ENCODE peak calls at places on chromosomes 3 and 15, in seven cellular contexts. G, E, T, M, V, F and X are unnamed samples.

GRCh38 chr15:67547836-67548531 is 5.5 kb downstream of the MAP2K5 start:
- DNase-seq in T (no peak), E (no peak), F (no peak), V (peak), G (no peak), M (no peak), X (no peak)

GRCh38 chr3:105616374-105616915 is 249.7 kb downstream of the ALCAM start:
- DNase-seq in F (no peak), V (no peak), G (no peak), T (no peak), E (no peak), M (no peak), X (no peak)

GRCh38 chr3:57544181-57545125 is at the start of gene DNAH12:
- DNase-seq in E (peak), G (peak), F (peak), M (no peak), V (peak), T (peak), X (no peak)

GRCh38 chr3:87033205-87033604 is 42.3 kb upstream of the VGLL3 start:
- DNase-seq in G (no peak), F (no peak), E (no peak), M (no peak), T (no peak), V (no peak), X (no peak)

GRCh38 chr15:52018244-52018643 is 775 bp upstream of the MAPK6 start:
- DNase-seq in E (no peak), F (no peak), M (no peak), T (no peak), G (no peak), V (peak), X (no peak)

GRCh38 chr3:46353639-46354410 is at the start of gene CCR2:
- DNase-seq in T (no peak), G (no peak), E (no peak), M (no peak), V (peak), F (no peak), X (no peak)

GRCh38 chr3:112341386-112341785 is 8.4 kb downstream of the CD200 start:
- DNase-seq in T (no peak), E (no peak), G (no peak), F (no peak), M (no peak), V (no peak), X (no peak)

GRCh38 chr3:69716119-69716518 is 23.1 kb upstream of the MITF start:
- DNase-seq in G (no peak), M (no peak), E (no peak), T (no peak), V (no peak), F (no peak), X (no peak)

GRCh38 chr3:59766165-59766872 is 716.5 kb upstream of the CFAP20DC start:
- DNase-seq in M (no peak), G (no peak), E (no peak), T (no peak), V (peak), F (no peak), X (no peak)

GRCh38 chr15:88738796-88739195 is 64.4 kb upstream of the ACAN start:
- DNase-seq in E (no peak), M (no peak), T (peak), G (no peak), V (no peak), F (no peak), X (no peak)

GRCh38 chr15:52780172-52780980 is 9.8 kb downstream of the ONECUT1 start:
- DNase-seq in G (peak), V (peak), T (peak), F (peak), E (no peak), M (peak), X (peak)

GRCh38 chr3:126127452-126127851 is 43.5 kb upstream of the SLC41A3 start:
- DNase-seq in G (peak), F (peak), T (peak), V (no peak), M (no peak), E (no peak), X (no peak)

GRCh38 chr15:96037584-96037983 is 292.9 kb upstream of the NR2F2 start:
- DNase-seq in F (no peak), G (no peak), V (peak), T (no peak), E (no peak), M (no peak), X (no peak)

GRCh38 chr3:56787258-56787777 is 14.4 kb downstream of the ARHGEF3 start:
- DNase-seq in T (no peak), E (no peak), V (no peak), F (no peak), M (no peak), G (no peak), X (no peak)

GRCh38 chr3:50189274-50189673 is 2.1 kb upstream of the GNAT1 start:
- DNase-seq in G (peak), T (peak), V (peak), F (peak), M (peak), E (peak), X (peak)

GRCh38 chr15:95018888-95019545 is 787.7 kb downstream of the MCTP2 start:
- DNase-seq in E (no peak), G (no peak), T (no peak), F (no peak), V (peak), M (no peak), X (no peak)

GRCh38 chr15:73928971-73929627 is 2.8 kb downstream of the LOXL1 start:
- DNase-seq in F (peak), G (no peak), T (peak), M (no peak), E (no peak), V (no peak), X (no peak)

GRCh38 chr15:41276821-41277220 is 45.8 kb downstream of the CHP1 start:
- DNase-seq in T (no peak), G (no peak), E (no peak), M (peak), F (no peak), V (no peak), X (no peak)

GRCh38 chr15:85374831-85375230 is 5.6 kb upstream of the AKAP13 start:
- DNase-seq in M (no peak), F (no peak), G (no peak), E (no peak), V (no peak), T (no peak), X (no peak)

GRCh38 chr3:194282436-194283122 is 68.5 kb downstream of the CPN2 start:
- DNase-seq in V (no peak), E (peak), G (no peak), F (peak), M (no peak), T (no peak), X (no peak)

GRCh38 chr3:178947738-178948137 is 123.9 kb downstream of the ZMAT3 start:
- DNase-seq in T (no peak), M (no peak), G (no peak), V (no peak), E (no peak), F (no peak), X (no peak)
- TF ChIP-seq CTCF in T (no peak), M (no peak), G (no peak), V (no peak), E (no peak), F (no peak), X (no peak)

GRCh38 chr15:79373728-79374127 is 58.4 kb upstream of the MINAR1 start:
- DNase-seq in F (no peak), G (no peak), T (no peak), M (no peak), E (no peak), V (no peak), X (no peak)

GRCh38 chr15:79371581-79371980 is 60.6 kb upstream of the MINAR1 start:
- DNase-seq in G (no peak), T (no peak), E (no peak), V (no peak), F (no peak), M (no peak), X (no peak)

GRCh38 chr15:79373068-79373467 is 59.1 kb upstream of the MINAR1 start:
- DNase-seq in G (no peak), M (no peak), T (no peak), V (peak), E (no peak), F (no peak), X (no peak)

GRCh38 chr15:79370716-79371115 is 59.8 kb downstream of the TMED3 start:
- DNase-seq in G (no peak), T (no peak), M (no peak), E (no peak), V (peak), F (no peak), X (no peak)

GRCh38 chr15:79372428-79372827 is 59.7 kb upstream of the MINAR1 start:
- DNase-seq in G (no peak), M (no peak), T (no peak), E (no peak), V (peak), F (no peak), X (no peak)
- H3K27ac ChIP-seq in G (no peak), M (no peak), T (no peak), E (no peak), V (no peak), F (no peak), X (no peak)

GRCh38 chr3:143414571-143415253 is 295.1 kb downstream of the CHST2 start:
- DNase-seq in F (no peak), E (no peak), T (no peak), M (no peak), G (no peak), V (no peak), X (no peak)

GRCh38 chr3:143416229-143416628 is 296.7 kb downstream of the CHST2 start:
- DNase-seq in F (no peak), M (no peak), E (no peak), V (no peak), G (no peak), T (no peak), X (no peak)

GRCh38 chr3:143408771-143409170 is 289.2 kb downstream of the CHST2 start:
- DNase-seq in T (no peak), G (no peak), F (no peak), E (no peak), V (no peak), M (no peak), X (no peak)

GRCh38 chr3:143413372-143413771 is 293.8 kb downstream of the CHST2 start:
- DNase-seq in G (no peak), M (no peak), V (no peak), F (no peak), E (no peak), T (no peak), X (no peak)

GRCh38 chr3:143412084-143412483 is 292.5 kb downstream of the CHST2 start:
- DNase-seq in E (no peak), V (no peak), T (no peak), G (no peak), F (no peak), M (no peak), X (no peak)
- H3K4me3 ChIP-seq in E (no peak), V (no peak), T (no peak), G (no peak), F (no peak), M (no peak), X (no peak)

DNA sequence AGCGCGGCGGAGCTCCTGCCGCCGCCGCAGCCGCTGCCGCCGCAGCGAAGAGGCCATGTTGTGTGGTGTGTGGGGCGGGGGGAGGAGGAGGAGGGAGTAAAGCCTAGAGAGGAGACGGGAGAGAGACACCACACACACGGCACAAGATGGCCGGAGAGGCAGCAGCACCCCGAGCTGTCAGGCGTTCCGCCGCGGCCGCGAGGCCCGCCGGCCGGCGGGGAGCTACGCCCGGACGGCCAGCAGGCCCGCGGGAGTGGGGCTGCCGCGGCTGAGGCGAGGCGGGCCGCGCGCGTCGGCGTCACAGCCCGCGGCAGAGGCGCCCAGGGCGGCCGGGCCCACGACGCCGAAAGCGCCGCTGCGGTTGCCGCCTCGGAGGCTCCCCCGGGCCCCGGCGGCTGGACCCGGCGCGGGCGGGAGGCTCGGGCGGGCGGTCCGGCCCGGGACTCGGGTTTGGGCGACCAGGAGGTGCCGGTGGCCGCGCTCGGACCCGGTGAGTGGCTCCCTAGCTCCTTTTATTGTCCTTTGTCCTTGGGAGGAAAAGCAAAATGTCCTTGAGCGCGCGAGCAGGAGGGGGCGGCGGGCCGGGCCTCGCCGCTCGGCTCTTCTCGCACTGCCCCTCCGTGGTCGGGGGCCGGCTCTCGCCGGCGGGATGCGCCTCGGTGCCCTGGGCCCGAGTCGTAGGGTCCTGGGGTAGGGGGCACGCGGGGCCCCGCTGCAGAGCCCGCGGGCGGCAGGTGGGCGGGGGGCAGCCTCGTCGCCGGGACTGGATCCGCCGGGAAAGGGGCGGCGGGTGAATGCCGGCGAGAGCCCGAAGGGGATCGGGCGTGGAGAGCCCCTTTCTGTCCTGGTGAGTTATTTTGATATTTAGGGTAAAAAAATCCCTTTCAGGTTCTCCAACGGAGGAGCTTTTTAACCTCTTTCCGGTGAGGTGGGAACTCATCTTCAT is 17.2 kb upstream of the CHD2 start:
- DNase-seq in G (peak), T (no peak), E (no peak), F (peak), V (no peak), M (no peak), X (peak)
- TF ChIP-seq CTCF in G (no peak), T (no peak), E (peak), F (no peak), V (no peak), M (no peak), X (no peak)

GRCh38 chr3:72944696-72945095 is 51.9 kb upstream of the PPP4R2 start:
- DNase-seq in M (no peak), F (no peak), G (no peak), V (no peak), E (no peak), T (no peak), X (no peak)
- H3K27ac ChIP-seq in M (no peak), F (no peak), G (no peak), V (no peak), E (no peak), T (no peak), X (no peak)